ENCODE peak calls at places on chromosomes 7 and 10, in four cellular contexts. H, S, D and Q are unnamed samples. For H3K4me1, the result is how much of the 10 kb centered on the place peaks cover.

GRCh38 chr7:92447239-92448184 is at the start of gene GATAD1:
- DNase-seq in D (peak), H (peak), S (peak), Q (peak)

GRCh38 chr7:128105228-128106022 is 74.2 kb upstream of the LRRC4 start:
- DNase-seq in S (no peak), H (peak), D (no peak), Q (no peak)

GRCh38 chr10:6232846-6233724 is 30.4 kb downstream of the PFKFB3 start:
- DNase-seq in D (no peak), S (no peak), H (peak), Q (no peak)

GRCh38 chr10:62511656-62512055 is 137.5 kb downstream of the ZNF365 start:
- DNase-seq in S (no peak), H (no peak), D (no peak), Q (no peak)

GRCh38 chr10:63707254-63707910 is 186.2 kb downstream of the REEP3 start:
- DNase-seq in H (no peak), S (no peak), D (no peak), Q (no peak)

GRCh38 chr7:98357751-98358161 is 43.1 kb downstream of the BAIAP2L1 start:
- DNase-seq in S (no peak), H (no peak), D (no peak), Q (no peak)

GRCh38 chr7:9718071-9718470 is 1255.6 kb upstream of the PHF14 start:
- DNase-seq in H (no peak), D (no peak), S (no peak), Q (no peak)

GRCh38 chr10:101047961-101048892 is 13.6 kb upstream of the KAZALD1 start:
- DNase-seq in D (no peak), S (no peak), H (no peak), Q (no peak)

GRCh38 chr10:112907893-112908292 is 42.2 kb upstream of the TCF7L2 start:
- DNase-seq in D (no peak), H (no peak), S (no peak), Q (no peak)

GRCh38 chr7:151244871-151245346 is 3.6 kb downstream of the SMARCD3 start:
- DNase-seq in H (peak), S (no peak), D (no peak), Q (no peak)
- H3K4me3 ChIP-seq in H (peak), S (peak), D (no peak), Q (peak)

GRCh38 chr10:87532696-87533095 is 28.0 kb downstream of the MINPP1 start:
- DNase-seq in D (no peak), S (no peak), H (no peak), Q (no peak)
- H3K4me1 ChIP-seq in D (under half), S (under half), H (under half), Q (under half)

DNA sequence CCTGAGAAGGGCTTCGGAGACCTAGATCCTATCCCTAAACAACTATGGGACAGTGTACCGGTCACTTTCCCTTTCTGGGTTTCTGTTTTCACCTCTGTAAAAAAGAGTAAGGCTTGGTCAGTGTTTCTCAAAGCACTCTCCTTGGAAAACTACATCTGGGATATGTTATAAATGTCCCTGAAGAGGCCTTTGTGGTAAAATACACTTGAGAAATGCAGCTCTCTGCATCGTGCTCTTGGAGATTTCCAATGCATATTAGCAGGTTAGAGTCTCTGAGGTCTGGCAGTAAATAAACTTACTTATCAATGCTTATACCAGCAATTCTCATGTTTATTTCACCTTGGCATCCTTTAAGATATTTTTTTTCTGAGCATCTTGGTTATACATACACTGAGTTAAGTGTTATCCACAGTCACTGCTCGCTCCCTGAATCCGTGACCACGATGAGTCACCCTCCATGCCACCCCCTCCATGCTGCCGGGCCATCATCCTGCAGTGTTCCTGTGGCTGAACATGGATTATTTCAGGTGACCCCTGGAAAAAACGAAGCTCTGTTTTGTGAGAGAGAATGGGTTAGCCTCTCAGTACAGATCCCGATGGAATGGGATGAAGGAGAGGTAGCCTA is 3.3 kb upstream of the TBXAS1 start:
- DNase-seq in S (no peak), H (no peak), D (no peak), Q (no peak)
- H3K27ac ChIP-seq in S (no peak), H (no peak), D (no peak), Q (no peak)

GRCh38 chr7:75914655-75915415 is at the start of gene POR:
- DNase-seq in H (peak), D (peak), S (peak), Q (peak)

GRCh38 chr7:75914169-75914654 is 743 bp upstream of the POR start:
- DNase-seq in D (no peak), H (no peak), S (no peak), Q (no peak)

GRCh38 chr7:75915416-75916156 is 631 bp downstream of the POR start:
- DNase-seq in S (peak), D (peak), H (peak), Q (peak)

GRCh38 chr7:75916259-75916658 is 1.3 kb downstream of the POR start:
- DNase-seq in S (no peak), D (no peak), H (no peak), Q (no peak)

GRCh38 chr7:75916685-75917634 is 2.0 kb downstream of the POR start:
- DNase-seq in S (no peak), H (no peak), D (no peak), Q (no peak)
- H3K4me3 ChIP-seq in S (no peak), H (no peak), D (no peak), Q (peak)

GRCh38 chr10:124162774-124163354 is 69.5 kb upstream of the CHST15 start:
- DNase-seq in H (peak), S (no peak), D (no peak), Q (no peak)

GRCh38 chr10:124166431-124167125 is 73.2 kb upstream of the CHST15 start:
- DNase-seq in S (no peak), D (peak), H (peak), Q (no peak)

GRCh38 chr10:124164252-124164651 is 70.9 kb upstream of the CHST15 start:
- DNase-seq in S (no peak), H (no peak), D (no peak), Q (no peak)

GRCh38 chr10:124165827-124166226 is 72.4 kb upstream of the CHST15 start:
- DNase-seq in S (no peak), H (peak), D (no peak), Q (no peak)

GRCh38 chr10:124165311-124165710 is 71.9 kb upstream of the CHST15 start:
- DNase-seq in H (peak), D (no peak), S (no peak), Q (no peak)
- H3K4me1 ChIP-seq in H (under half), D (under half), S (under half), Q (under half)

DNA sequence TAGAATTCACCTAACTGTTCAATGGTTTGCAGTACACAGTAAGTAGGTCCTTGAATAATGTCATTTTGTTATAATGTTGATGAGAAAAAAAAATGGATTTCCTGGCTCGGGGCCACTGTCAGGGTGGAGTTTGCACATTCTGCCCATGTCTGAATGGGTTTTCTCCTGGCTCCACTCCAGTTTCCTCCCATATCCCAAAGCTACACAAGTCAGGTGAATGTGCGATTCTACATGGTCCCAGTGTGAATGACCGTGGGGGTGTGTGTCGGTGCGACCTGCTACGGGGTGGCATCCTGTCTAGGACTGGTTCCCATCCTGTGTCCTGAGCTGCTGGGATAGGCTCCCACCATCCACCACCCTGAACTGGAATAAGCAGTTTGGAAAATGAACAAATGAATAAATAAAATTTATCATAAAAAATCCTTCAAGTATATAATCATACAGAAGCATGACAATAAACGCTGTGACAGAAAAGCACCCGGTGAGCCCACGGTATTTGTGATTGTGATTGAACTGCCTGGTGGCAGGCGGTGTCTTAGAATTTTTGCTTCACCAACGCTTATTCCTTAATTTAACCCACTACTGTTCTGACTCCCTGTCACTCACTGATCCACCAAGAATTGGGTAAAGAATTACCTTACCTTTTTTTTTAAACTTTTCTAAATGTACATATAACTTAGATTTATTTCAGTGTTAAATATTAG is 114.1 kb downstream of the ICA1 start:
- DNase-seq in H (no peak), S (no peak), D (no peak), Q (no peak)
- H3K27ac ChIP-seq in H (no peak), S (no peak), D (no peak), Q (no peak)

DNA sequence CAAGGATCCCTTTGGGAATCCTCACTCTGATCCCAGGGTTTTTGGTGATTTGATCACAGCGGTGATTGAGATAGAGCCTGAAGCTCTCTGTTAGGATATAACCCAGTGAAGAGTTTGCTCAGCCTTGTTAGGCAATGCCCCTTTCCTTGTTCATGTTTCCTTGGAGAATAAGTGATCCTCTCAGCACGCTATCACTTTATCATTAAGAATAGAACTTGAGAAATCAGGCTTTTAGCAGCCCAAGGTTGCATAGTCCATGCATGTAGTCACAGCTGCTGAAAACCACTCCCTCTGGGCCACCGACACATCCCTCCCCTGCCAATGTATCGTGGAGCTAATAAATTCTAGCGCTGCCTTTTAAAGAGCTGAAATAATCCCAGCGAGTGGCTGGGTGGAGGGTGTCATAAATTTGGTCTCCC is 250.1 kb downstream of the TRIL start:
- DNase-seq in D (no peak), H (peak), S (no peak), Q (no peak)
- H3K4me3 ChIP-seq in D (no peak), H (peak), S (no peak), Q (no peak)

GRCh38 chr10:86673216-86673826 is 5.0 kb downstream of the LDB3 start:
- DNase-seq in D (no peak), H (no peak), S (no peak), Q (no peak)
- H3K4me1 ChIP-seq in D (under half), H (half or more), S (under half), Q (under half)